ENCODE peak calls at places on chromosome 1, in eight cellular contexts. V, Z, S, P, C, U, L and K are unnamed samples.

GRCh38 chr1:225209153-225209552 is 218.7 kb downstream of the LBR start:
- DNase-seq in Z (no peak), V (no peak), L (no peak), P (no peak), C (no peak), S (no peak), U (no peak), K (no peak)

GRCh38 chr1:225849905-225850304 is 32.3 kb downstream of the TMEM63A start:
- DNase-seq in S (no peak), V (no peak), P (peak; percentile 36), C (no peak), L (no peak), U (no peak), Z (no peak), K (no peak)

GRCh38 chr1:114349891-114350605 is 161.0 kb downstream of the TRIM33 start:
- DNase-seq in Z (no peak), V (no peak), C (no peak), P (no peak), S (no peak), U (no peak), L (no peak), K (no peak)

GRCh38 chr1:224700915-224701531 is 84.9 kb downstream of the CNIH3 start:
- DNase-seq in C (no peak), V (no peak), U (peak; percentile 12), S (no peak), Z (peak; percentile 68), L (no peak), P (no peak), K (peak; percentile 58)

GRCh38 chr1:93324486-93325464 is 20.9 kb upstream of the DR1 start:
- DNase-seq in V (no peak), L (no peak), P (peak; percentile 58), U (peak; percentile 88), C (no peak), S (no peak), Z (no peak), K (peak; percentile 78)

GRCh38 chr1:62386351-62387121 is 50.3 kb upstream of the USP1 start:
- DNase-seq in S (no peak), C (no peak), Z (no peak), P (no peak), V (no peak), L (no peak), U (no peak), K (no peak)

GRCh38 chr1:183438060-183438459 is 19.9 kb upstream of the NMNAT2 start:
- DNase-seq in P (no peak), C (no peak), S (no peak), L (no peak), Z (no peak), V (no peak), U (no peak), K (no peak)

GRCh38 chr1:153728305-153729066 is 636 bp downstream of the INTS3 start:
- DNase-seq in V (peak; percentile 36), C (peak; percentile 41), P (peak; percentile 69), U (peak; percentile 16), S (no peak), Z (peak; percentile 49), L (peak; percentile 26), K (peak; percentile 41)

GRCh38 chr1:193402977-193403376 is 216.6 kb upstream of the B3GALT2 start:
- DNase-seq in L (no peak), Z (no peak), P (no peak), S (no peak), C (no peak), V (no peak), U (no peak), K (no peak)

DNA sequence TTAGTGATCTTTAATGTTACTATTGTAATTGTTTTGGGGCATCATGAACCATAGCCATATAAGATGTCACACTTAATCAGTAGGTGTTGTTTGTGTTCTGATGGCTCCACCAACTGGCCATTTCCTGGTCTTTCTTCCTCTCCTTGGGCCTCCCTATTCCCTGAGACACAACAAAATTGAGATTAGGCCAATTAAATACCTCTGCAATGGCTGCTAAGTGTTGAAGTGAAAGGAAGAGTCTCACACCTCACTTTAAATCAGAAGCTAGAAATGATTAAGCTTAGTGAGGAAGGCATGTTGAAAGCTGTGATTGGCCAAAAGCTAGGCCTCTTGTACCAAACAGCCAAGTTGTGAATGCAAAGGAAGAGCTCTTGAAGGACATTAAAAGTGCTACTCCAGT is 30.7 kb downstream of the PPP2R5A start:
- DNase-seq in C (peak; percentile 25), S (no peak), Z (peak; percentile 43), L (no peak), P (no peak), V (no peak), U (peak; percentile 45), K (peak; percentile 72)
- TF ChIP-seq CTCF in C (no peak), S (peak; percentile 6), Z (peak; percentile 17), L (no peak), P (peak; percentile 39), V (peak; percentile 15), U (peak; percentile 46), K (peak; percentile 48)

GRCh38 chr1:230117694-230118093 is 50.7 kb downstream of the GALNT2 start:
- DNase-seq in S (no peak), U (no peak), L (no peak), C (no peak), P (no peak), Z (no peak), V (no peak), K (no peak)
- TF ChIP-seq CTCF in S (no peak), U (no peak), L (no peak), C (no peak), P (no peak), Z (no peak), V (no peak), K (no peak)

GRCh38 chr1:10825592-10825991 is 29.1 kb upstream of the CASZ1 start:
- DNase-seq in L (no peak), Z (no peak), P (no peak), U (peak; percentile 51), V (no peak), C (no peak), S (no peak), K (peak; percentile 80)

GRCh38 chr1:10829067-10829818 is 32.8 kb upstream of the CASZ1 start:
- DNase-seq in C (no peak), Z (no peak), L (no peak), S (no peak), V (no peak), U (no peak), P (peak; percentile 48), K (no peak)

GRCh38 chr1:10829965-10830515 is 33.6 kb upstream of the CASZ1 start:
- DNase-seq in P (peak; percentile 60), L (no peak), C (no peak), Z (no peak), S (no peak), U (no peak), V (no peak), K (no peak)

GRCh38 chr1:10824821-10825540 is 28.5 kb upstream of the CASZ1 start:
- DNase-seq in C (no peak), U (peak; percentile 96), P (peak; percentile 98), L (no peak), S (peak; percentile 24), V (no peak), Z (no peak), K (peak; percentile 97)

DNA sequence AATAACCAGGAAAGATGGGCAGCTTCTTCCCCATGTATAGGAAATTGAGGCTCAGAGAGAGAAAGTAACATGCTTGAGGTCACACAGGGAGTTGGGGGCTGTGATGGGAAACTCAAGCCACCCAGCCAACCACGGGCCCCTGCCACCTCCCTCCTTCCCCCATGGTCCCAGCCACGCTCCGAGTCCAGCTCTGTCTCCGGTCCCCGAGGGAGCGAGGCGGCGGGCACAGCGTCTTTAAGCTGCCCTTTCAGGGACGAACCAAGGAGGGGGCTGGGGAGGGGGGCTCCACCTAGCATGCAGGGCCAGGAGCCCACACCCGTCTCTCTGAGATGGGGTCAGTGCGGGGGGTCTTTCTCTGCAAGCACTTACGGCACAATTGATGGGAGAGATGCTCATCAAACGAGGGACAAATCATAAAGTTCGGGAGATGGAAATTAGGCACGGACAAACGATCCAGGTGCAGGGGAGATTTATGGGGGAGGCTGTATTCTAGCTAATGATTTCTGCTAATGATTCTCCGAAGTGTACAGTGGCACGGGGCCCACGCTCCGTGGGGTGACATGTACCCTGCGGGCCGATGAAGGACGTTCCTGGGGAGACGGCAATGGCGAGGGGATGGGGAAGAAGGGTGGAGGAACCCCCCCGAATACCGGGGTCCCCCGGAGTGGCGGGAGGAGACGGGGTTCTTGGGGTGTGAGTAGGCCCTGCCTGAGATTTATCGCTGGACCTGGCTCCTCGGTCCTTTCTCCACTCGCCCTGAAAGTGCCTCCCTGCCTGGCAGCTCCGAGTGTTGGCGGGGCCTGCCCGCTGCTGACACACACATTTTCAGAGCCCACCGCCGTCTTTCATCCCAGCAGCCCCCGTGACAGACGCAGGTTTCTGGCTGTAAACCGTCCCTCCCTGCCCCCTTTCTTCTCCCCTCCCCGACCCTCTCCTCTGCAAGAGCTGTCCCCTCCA is 31.2 kb upstream of the CASZ1 start:
- DNase-seq in V (no peak), Z (no peak), L (no peak), S (no peak), U (no peak), C (no peak), P (peak; percentile 44), K (no peak)
- TF ChIP-seq CTCF in V (no peak), Z (no peak), L (no peak), S (no peak), U (no peak), C (no peak), P (no peak), K (no peak)

GRCh38 chr1:201563941-201564340 is 25.0 kb downstream of the NAV1 start:
- DNase-seq in L (no peak), S (no peak), V (no peak), C (no peak), P (peak; percentile 25), Z (no peak), U (no peak), K (no peak)

GRCh38 chr1:201563406-201563780 is 24.5 kb downstream of the NAV1 start:
- DNase-seq in S (no peak), P (peak; percentile 68), C (no peak), U (no peak), V (no peak), Z (no peak), L (no peak), K (no peak)

GRCh38 chr1:201561604-201562003 is 22.7 kb downstream of the NAV1 start:
- DNase-seq in V (no peak), Z (no peak), C (no peak), L (no peak), P (peak; percentile 23), U (no peak), S (no peak), K (peak; percentile 61)

GRCh38 chr1:201562257-201562656 is 23.3 kb downstream of the NAV1 start:
- DNase-seq in P (peak; percentile 94), Z (no peak), S (peak; percentile 90), V (no peak), L (no peak), C (no peak), U (peak; percentile 37), K (peak; percentile 90)

DNA sequence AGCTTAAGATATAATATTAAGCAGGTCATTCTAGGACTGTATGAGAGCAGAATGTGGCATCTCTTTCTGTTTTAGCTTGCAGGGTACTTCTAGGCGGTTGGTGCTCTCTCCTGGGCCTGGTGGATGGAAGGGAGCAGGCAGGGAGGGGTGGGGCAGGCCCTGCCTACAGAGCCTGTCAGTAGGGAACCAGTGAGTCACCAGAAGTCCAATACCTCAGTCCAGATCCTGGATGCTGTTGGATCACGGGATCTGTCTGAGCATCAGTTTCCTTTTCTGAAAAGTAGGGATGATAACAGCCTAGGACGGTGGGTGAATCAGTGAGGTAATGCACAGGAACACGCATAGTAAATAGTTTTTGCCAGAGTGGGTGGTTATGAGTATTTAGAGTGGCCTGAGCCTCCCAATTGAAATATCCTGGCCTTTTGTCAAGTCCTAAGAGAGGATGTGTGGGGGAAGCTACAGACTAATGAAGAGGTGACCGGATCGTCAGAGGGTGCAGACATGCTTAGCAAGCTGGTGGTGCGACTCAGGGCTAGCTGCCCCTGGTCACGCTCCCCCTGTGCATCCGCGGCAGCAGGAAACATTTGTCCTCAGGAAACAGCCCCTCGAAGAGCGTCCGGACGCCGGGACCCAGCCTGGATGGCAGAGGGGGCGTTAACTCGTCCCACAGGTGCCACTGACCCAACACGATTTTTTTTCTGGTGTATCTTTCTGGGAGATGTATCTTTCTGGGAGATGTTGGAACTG is 23.9 kb downstream of the NAV1 start:
- DNase-seq in Z (no peak), L (no peak), V (no peak), C (no peak), S (peak; percentile 69), U (peak; percentile 34), P (peak; percentile 92), K (peak; percentile 69)
- TF ChIP-seq CTCF in Z (no peak), L (no peak), V (no peak), C (no peak), S (no peak), U (no peak), P (no peak), K (no peak)